ENCODE peak calls at places on chromosomes 6 and 20, in seven cellular contexts. Q is stimulated activated naive CD4-positive, alpha-beta T cell; N is HS-5; P is cerebellum; W is RWPE2; X is left lung; Z is HEK293T. F is an unnamed sample.

GRCh38 chr20:34512266-34512954 is 3.8 kb upstream of the DYNLRB1 start:
- DNase-seq in Q (no peak), N (no peak), X (no peak), W (no peak), P (no peak), Z (no peak), F (peak)

GRCh38 chr6:112683926-112684325 is 336.8 kb downstream of the RFPL4B start:
- DNase-seq in P (no peak), X (no peak), N (peak), Z (no peak), Q (no peak), W (no peak), F (peak)

GRCh38 chr6:152669894-152670293 is 27.8 kb upstream of the MYCT1 start:
- DNase-seq in Q (no peak), Z (no peak), N (no peak), W (no peak), X (no peak), P (peak), F (peak)

GRCh38 chr6:36853325-36853724 is 14.1 kb upstream of the CPNE5 start:
- DNase-seq in W (no peak), P (no peak), Z (no peak), X (peak), N (peak), Q (no peak), F (peak)

GRCh38 chr6:53042112-53042511 is 23.1 kb upstream of the FBXO9 start:
- DNase-seq in Q (no peak), N (peak), X (no peak), W (no peak), Z (no peak), P (no peak), F (peak)

GRCh38 chr6:127515234-127515793 is 3.8 kb downstream of the MTCL3 start:
- DNase-seq in Q (peak), Z (peak), W (no peak), P (peak), X (no peak), N (no peak), F (no peak)

GRCh38 chr20:42945194-42945593 is 244.5 kb downstream of the PTPRT start:
- DNase-seq in X (no peak), P (no peak), W (no peak), Z (no peak), N (no peak), Q (no peak), F (no peak)

GRCh38 chr20:20366896-20367680 is 816 bp upstream of the INSM1 start:
- DNase-seq in Z (no peak), W (no peak), X (no peak), P (no peak), Q (no peak), N (no peak), F (no peak)

GRCh38 chr6:36526066-36526465 is 21.2 kb downstream of the STK38 start:
- DNase-seq in Z (no peak), P (no peak), N (no peak), X (no peak), W (no peak), Q (no peak), F (no peak)

GRCh38 chr20:32483351-32484220 is 101.5 kb downstream of the NOL4L start:
- DNase-seq in P (no peak), W (peak), N (peak), Q (peak), X (peak), Z (peak), F (no peak)

GRCh38 chr6:106501836-106502447 is 127.4 kb downstream of the RTN4IP1 start:
- DNase-seq in Q (no peak), Z (no peak), X (peak), N (no peak), W (no peak), P (no peak), F (no peak)

GRCh38 chr6:168201383-168201782 is 118.2 kb downstream of the DACT2 start:
- DNase-seq in X (no peak), P (no peak), Q (no peak), Z (peak), W (no peak), N (no peak), F (no peak)

GRCh38 chr20:41769650-41770049 is 151.5 kb upstream of the CHD6 start:
- DNase-seq in P (no peak), Q (no peak), W (no peak), N (no peak), X (no peak), Z (no peak), F (no peak)

GRCh38 chr6:50608421-50608820 is 104.9 kb upstream of the TFAP2D start:
- DNase-seq in P (no peak), Z (no peak), X (no peak), Q (no peak), W (no peak), N (no peak), F (no peak)

GRCh38 chr6:52399511-52400315 is 20.4 kb upstream of the EFHC1 start:
- DNase-seq in P (peak), Z (peak), N (peak), Q (peak), W (no peak), X (no peak), F (no peak)

GRCh38 chr6:1524040-1524480 is 85.7 kb upstream of the FOXC1 start:
- DNase-seq in Z (peak), X (peak), N (peak), W (no peak), Q (peak), P (peak), F (no peak)

GRCh38 chr6:2971420-2972218 is at the start of gene SERPINB6:
- DNase-seq in Q (peak), X (peak), Z (peak), W (no peak), N (peak), P (peak), F (no peak)

GRCh38 chr6:111417181-111417585 is 65.8 kb downstream of the REV3L start:
- DNase-seq in Z (no peak), N (no peak), P (peak), Q (no peak), W (no peak), X (no peak), F (no peak)

GRCh38 chr20:47007826-47008655 is 113.4 kb downstream of the EYA2 start:
- DNase-seq in W (no peak), X (no peak), N (no peak), P (no peak), Q (no peak), Z (no peak), F (no peak)

GRCh38 chr6:35295521-35296315 is 1.9 kb upstream of the DEF6 start:
- DNase-seq in Z (no peak), Q (no peak), X (no peak), N (no peak), W (no peak), P (peak), F (no peak)

GRCh38 chr6:21870071-21870729 is 276.6 kb downstream of the SOX4 start:
- DNase-seq in Q (no peak), P (no peak), W (no peak), Z (no peak), X (no peak), N (no peak), F (no peak)

GRCh38 chr20:4091332-4092135 is 76.2 kb upstream of the RNF24 start:
- DNase-seq in Z (peak), X (no peak), W (no peak), P (peak), N (no peak), Q (peak), F (no peak)

GRCh38 chr6:158552796-158553138 is 7.1 kb upstream of the TMEM181 start:
- DNase-seq in P (no peak), Z (no peak), N (no peak), W (no peak), Q (no peak), X (no peak), F (no peak)

GRCh38 chr6:2575191-2575590 is 175.5 kb downstream of the MYLK4 start:
- DNase-seq in Z (no peak), Q (no peak), N (no peak), W (no peak), P (no peak), X (no peak), F (no peak)

GRCh38 chr6:14889172-14889571 is 356.7 kb upstream of the JARID2 start:
- DNase-seq in N (no peak), P (no peak), W (no peak), X (no peak), Q (no peak), Z (no peak), F (peak)

GRCh38 chr6:159915397-159915796 is 24.6 kb downstream of the MAS1 start:
- DNase-seq in Z (no peak), Q (no peak), W (no peak), N (no peak), X (no peak), P (no peak), F (no peak)

F was measured in epithelial cell of proximal tubule.